ENCODE peak calls at places on chromosomes 3 and 15, in six cellular contexts. One of them, this sample, is unnamed.

GRCh38 chr15:26037369-26037768 is 174.2 kb upstream of the ATP10A start:
- DNase-seq in esophagus squamous epithelium: no peak
- DNase-seq in mammary epithelial cell: no peak
- DNase-seq in sigmoid colon: no peak
- DNase-seq in transverse colon: no peak
- DNase-seq in H9: no peak
- DNase-seq in this sample: no peak

GRCh38 chr3:81955908-81956307 is 194.5 kb upstream of the GBE1 start:
- DNase-seq in esophagus squamous epithelium: no peak
- DNase-seq in mammary epithelial cell: no peak
- DNase-seq in sigmoid colon: no peak
- DNase-seq in transverse colon: no peak
- DNase-seq in H9: no peak
- DNase-seq in this sample: no peak

GRCh38 chr3:153232737-153233330 is 70.8 kb downstream of the RAP2B start:
- DNase-seq in esophagus squamous epithelium: no peak
- DNase-seq in mammary epithelial cell: no peak
- DNase-seq in sigmoid colon: no peak
- DNase-seq in transverse colon: no peak
- DNase-seq in H9: no peak
- DNase-seq in this sample: no peak

GRCh38 chr3:22121068-22121706 is 370.2 kb upstream of the ZNF385D start:
- DNase-seq in esophagus squamous epithelium: no peak
- DNase-seq in mammary epithelial cell: no peak
- DNase-seq in sigmoid colon: no peak
- DNase-seq in transverse colon: no peak
- DNase-seq in H9: no peak
- DNase-seq in this sample: peak; percentile 27

GRCh38 chr3:107810195-107811071 is 280.4 kb downstream of the CD47 start:
- DNase-seq in esophagus squamous epithelium: no peak
- DNase-seq in mammary epithelial cell: peak; percentile 10
- DNase-seq in sigmoid colon: no peak
- DNase-seq in transverse colon: no peak
- DNase-seq in H9: no peak
- DNase-seq in this sample: no peak

GRCh38 chr15:56243117-56243773 is 434 bp downstream of the RFX7 start:
- DNase-seq in esophagus squamous epithelium: no peak
- DNase-seq in mammary epithelial cell: no peak
- DNase-seq in sigmoid colon: peak; percentile 68
- DNase-seq in transverse colon: peak; percentile 49
- DNase-seq in H9: peak; percentile 71
- DNase-seq in this sample: peak; percentile 77

GRCh38 chr3:132342183-132342582 is 25.0 kb downstream of the ACP3 start:
- DNase-seq in esophagus squamous epithelium: no peak
- DNase-seq in mammary epithelial cell: no peak
- DNase-seq in sigmoid colon: no peak
- DNase-seq in transverse colon: no peak
- DNase-seq in H9: no peak
- DNase-seq in this sample: peak; percentile 31

GRCh38 chr3:17740703-17741102 is 1.7 kb downstream of the TBC1D5 start:
- DNase-seq in esophagus squamous epithelium: no peak
- DNase-seq in mammary epithelial cell: peak; percentile 58
- DNase-seq in sigmoid colon: no peak
- DNase-seq in transverse colon: no peak
- DNase-seq in H9: no peak
- DNase-seq in this sample: no peak

GRCh38 chr3:185423178-185423577 is 60.2 kb downstream of the MAP3K13 start:
- DNase-seq in esophagus squamous epithelium: no peak
- DNase-seq in mammary epithelial cell: peak; percentile 16
- DNase-seq in sigmoid colon: no peak
- DNase-seq in transverse colon: peak; percentile 29
- DNase-seq in H9: no peak
- DNase-seq in this sample: no peak

GRCh38 chr3:37123292-37123691 is 51.1 kb downstream of the LRRFIP2 start:
- DNase-seq in esophagus squamous epithelium: no peak
- DNase-seq in mammary epithelial cell: no peak
- DNase-seq in sigmoid colon: no peak
- DNase-seq in transverse colon: no peak
- DNase-seq in H9: no peak
- DNase-seq in this sample: no peak
- H3K4me1 ChIP-seq in esophagus squamous epithelium: no peaks in the 10 kb centered on the region
- H3K4me1 ChIP-seq in mammary epithelial cell: no peaks in the 10 kb centered on the region
- H3K4me1 ChIP-seq in sigmoid colon: no peaks in the 10 kb centered on the region
- H3K4me1 ChIP-seq in transverse colon: peaks cover 2% of the 10 kb centered on the region
- H3K4me1 ChIP-seq in H9: no peaks in the 10 kb centered on the region
- H3K4me1 ChIP-seq in this sample: no peaks in the 10 kb centered on the region

GRCh38 chr3:52056968-52057805 is 816 bp upstream of the DUSP7 start:
- DNase-seq in esophagus squamous epithelium: peak; percentile 97
- DNase-seq in mammary epithelial cell: peak; percentile 100
- DNase-seq in sigmoid colon: peak; percentile 100
- DNase-seq in transverse colon: peak; percentile 100
- DNase-seq in H9: peak; percentile 99
- DNase-seq in this sample: peak; percentile 99
- H3K4me1 ChIP-seq in esophagus squamous epithelium: peaks cover 49% of the 10 kb centered on the region
- H3K4me1 ChIP-seq in mammary epithelial cell: peaks cover 66% of the 10 kb centered on the region
- H3K4me1 ChIP-seq in sigmoid colon: no peaks in the 10 kb centered on the region
- H3K4me1 ChIP-seq in transverse colon: peaks cover 17% of the 10 kb centered on the region
- H3K4me1 ChIP-seq in H9: peaks cover 5% of the 10 kb centered on the region
- H3K4me1 ChIP-seq in this sample: peaks cover 15% of the 10 kb centered on the region

GRCh38 chr15:77009646-77010311 is 14.9 kb downstream of the PSTPIP1 start:
- DNase-seq in esophagus squamous epithelium: no peak
- DNase-seq in mammary epithelial cell: peak; percentile 33
- DNase-seq in sigmoid colon: no peak
- DNase-seq in transverse colon: no peak
- DNase-seq in H9: no peak
- DNase-seq in this sample: no peak
- H3K4me1 ChIP-seq in esophagus squamous epithelium: no peaks in the 10 kb centered on the region
- H3K4me1 ChIP-seq in mammary epithelial cell: no peaks in the 10 kb centered on the region
- H3K4me1 ChIP-seq in sigmoid colon: no peaks in the 10 kb centered on the region
- H3K4me1 ChIP-seq in transverse colon: no peaks in the 10 kb centered on the region
- H3K4me1 ChIP-seq in H9: no peaks in the 10 kb centered on the region
- H3K4me1 ChIP-seq in this sample: no peaks in the 10 kb centered on the region

GRCh38 chr3:32401541-32402052 is 9.9 kb downstream of the CMTM7 start:
- DNase-seq in esophagus squamous epithelium: peak; percentile 46
- DNase-seq in mammary epithelial cell: peak; percentile 71
- DNase-seq in sigmoid colon: peak; percentile 87
- DNase-seq in transverse colon: peak; percentile 74
- DNase-seq in H9: peak; percentile 81
- DNase-seq in this sample: peak; percentile 90

GRCh38 chr3:32395451-32395970 is 3.9 kb downstream of the CMTM7 start:
- DNase-seq in esophagus squamous epithelium: no peak
- DNase-seq in mammary epithelial cell: no peak
- DNase-seq in sigmoid colon: no peak
- DNase-seq in transverse colon: no peak
- DNase-seq in H9: no peak
- DNase-seq in this sample: no peak

GRCh38 chr3:32399030-32399620 is 7.5 kb downstream of the CMTM7 start:
- DNase-seq in esophagus squamous epithelium: no peak
- DNase-seq in mammary epithelial cell: peak; percentile 38
- DNase-seq in sigmoid colon: no peak
- DNase-seq in transverse colon: no peak
- DNase-seq in H9: no peak
- DNase-seq in this sample: peak; percentile 74

GRCh38 chr3:32401141-32401540 is 9.5 kb downstream of the CMTM7 start:
- DNase-seq in esophagus squamous epithelium: no peak
- DNase-seq in mammary epithelial cell: peak; percentile 54
- DNase-seq in sigmoid colon: no peak
- DNase-seq in transverse colon: no peak
- DNase-seq in H9: no peak
- DNase-seq in this sample: peak; percentile 57

GRCh38 chr3:32398531-32398930 is 6.9 kb downstream of the CMTM7 start:
- DNase-seq in esophagus squamous epithelium: no peak
- DNase-seq in mammary epithelial cell: no peak
- DNase-seq in sigmoid colon: peak; percentile 73
- DNase-seq in transverse colon: no peak
- DNase-seq in H9: no peak
- DNase-seq in this sample: no peak
- H3K4me1 ChIP-seq in esophagus squamous epithelium: peaks cover 17% of the 10 kb centered on the region
- H3K4me1 ChIP-seq in mammary epithelial cell: peaks cover 39% of the 10 kb centered on the region
- H3K4me1 ChIP-seq in sigmoid colon: no peaks in the 10 kb centered on the region
- H3K4me1 ChIP-seq in transverse colon: peaks cover 5% of the 10 kb centered on the region
- H3K4me1 ChIP-seq in H9: peaks cover 2% of the 10 kb centered on the region
- H3K4me1 ChIP-seq in this sample: peaks cover 10% of the 10 kb centered on the region

GRCh38 chr15:65663521-65663920 is 41.8 kb downstream of the SLC24A1 start:
- DNase-seq in esophagus squamous epithelium: no peak
- DNase-seq in mammary epithelial cell: no peak
- DNase-seq in sigmoid colon: no peak
- DNase-seq in transverse colon: no peak
- DNase-seq in H9: no peak
- DNase-seq in this sample: no peak
- H3K4me1 ChIP-seq in esophagus squamous epithelium: no peaks in the 10 kb centered on the region
- H3K4me1 ChIP-seq in mammary epithelial cell: peaks cover 7% of the 10 kb centered on the region
- H3K4me1 ChIP-seq in sigmoid colon: no peaks in the 10 kb centered on the region
- H3K4me1 ChIP-seq in transverse colon: no peaks in the 10 kb centered on the region
- H3K4me1 ChIP-seq in H9: no peaks in the 10 kb centered on the region
- H3K4me1 ChIP-seq in this sample: no peaks in the 10 kb centered on the region

GRCh38 chr15:63041402-63041977 is 1.1 kb upstream of the TPM1 start:
- DNase-seq in esophagus squamous epithelium: no peak
- DNase-seq in mammary epithelial cell: peak; percentile 48
- DNase-seq in sigmoid colon: no peak
- DNase-seq in transverse colon: no peak
- DNase-seq in H9: no peak
- DNase-seq in this sample: peak; percentile 31
- H3K4me1 ChIP-seq in esophagus squamous epithelium: peaks cover 17% of the 10 kb centered on the region
- H3K4me1 ChIP-seq in mammary epithelial cell: peaks cover 68% of the 10 kb centered on the region
- H3K4me1 ChIP-seq in sigmoid colon: no peaks in the 10 kb centered on the region
- H3K4me1 ChIP-seq in transverse colon: no peaks in the 10 kb centered on the region
- H3K4me1 ChIP-seq in H9: peaks cover 9% of the 10 kb centered on the region
- H3K4me1 ChIP-seq in this sample: peaks cover 22% of the 10 kb centered on the region

DNA sequence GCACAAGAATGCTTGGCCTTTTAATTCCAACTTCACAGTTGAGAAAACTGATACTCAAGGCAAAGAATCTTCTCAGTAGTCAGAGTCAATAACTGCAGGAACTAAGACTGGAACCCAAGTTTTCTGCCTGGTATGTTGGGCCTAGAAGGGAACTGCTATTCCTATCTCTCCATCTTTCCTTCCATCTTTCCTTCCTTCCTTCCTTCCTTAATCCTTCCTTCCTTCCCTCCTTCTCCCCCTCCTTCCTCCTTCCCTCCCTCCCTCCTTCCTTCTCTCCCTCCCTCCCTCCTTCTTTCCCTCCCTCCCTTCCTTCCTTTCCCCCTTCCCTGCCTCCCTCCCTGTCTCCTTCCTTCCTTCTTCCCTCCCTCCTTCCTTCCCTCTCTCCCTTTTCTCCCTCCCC is 131.2 kb downstream of the RORA start:
- DNase-seq in esophagus squamous epithelium: no peak
- DNase-seq in mammary epithelial cell: no peak
- DNase-seq in sigmoid colon: no peak
- DNase-seq in transverse colon: no peak
- DNase-seq in H9: no peak
- DNase-seq in this sample: no peak
- H3K4me1 ChIP-seq in esophagus squamous epithelium: no peaks in the 10 kb centered on the region
- H3K4me1 ChIP-seq in mammary epithelial cell: no peaks in the 10 kb centered on the region
- H3K4me1 ChIP-seq in sigmoid colon: no peaks in the 10 kb centered on the region
- H3K4me1 ChIP-seq in transverse colon: no peaks in the 10 kb centered on the region
- H3K4me1 ChIP-seq in H9: no peaks in the 10 kb centered on the region
- H3K4me1 ChIP-seq in this sample: no peaks in the 10 kb centered on the region

DNA sequence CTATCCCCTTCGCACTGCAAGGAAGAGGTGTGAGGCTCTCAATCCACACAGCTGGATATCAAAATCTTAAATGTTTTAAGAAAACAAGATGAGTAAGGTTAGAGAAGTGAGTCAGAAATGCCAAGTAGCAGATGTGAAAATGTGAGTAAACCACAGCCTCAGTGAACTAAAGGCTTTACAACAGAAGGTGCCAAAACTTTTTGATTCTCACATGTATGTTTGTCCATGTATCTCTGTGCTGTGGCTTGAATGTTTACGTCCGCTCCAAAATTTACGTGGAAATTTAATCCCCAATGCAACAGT is 126.8 kb upstream of the PFN2 start:
- DNase-seq in esophagus squamous epithelium: no peak
- DNase-seq in mammary epithelial cell: peak; percentile 70
- DNase-seq in sigmoid colon: no peak
- DNase-seq in transverse colon: no peak
- DNase-seq in H9: no peak
- DNase-seq in this sample: no peak
- H3K4me1 ChIP-seq in esophagus squamous epithelium: no peaks in the 10 kb centered on the region
- H3K4me1 ChIP-seq in mammary epithelial cell: peaks cover 36% of the 10 kb centered on the region
- H3K4me1 ChIP-seq in sigmoid colon: no peaks in the 10 kb centered on the region
- H3K4me1 ChIP-seq in transverse colon: no peaks in the 10 kb centered on the region
- H3K4me1 ChIP-seq in H9: peaks cover 9% of the 10 kb centered on the region
- H3K4me1 ChIP-seq in this sample: peaks cover 22% of the 10 kb centered on the region

GRCh38 chr15:85495542-85495941 is 115.1 kb downstream of the AKAP13 start:
- DNase-seq in esophagus squamous epithelium: no peak
- DNase-seq in mammary epithelial cell: no peak
- DNase-seq in sigmoid colon: no peak
- DNase-seq in transverse colon: no peak
- DNase-seq in H9: no peak
- DNase-seq in this sample: no peak
- H3K4me1 ChIP-seq in esophagus squamous epithelium: peaks cover 13% of the 10 kb centered on the region
- H3K4me1 ChIP-seq in mammary epithelial cell: peaks cover 19% of the 10 kb centered on the region
- H3K4me1 ChIP-seq in sigmoid colon: no peaks in the 10 kb centered on the region
- H3K4me1 ChIP-seq in transverse colon: peaks cover 12% of the 10 kb centered on the region
- H3K4me1 ChIP-seq in H9: peaks cover 6% of the 10 kb centered on the region
- H3K4me1 ChIP-seq in this sample: peaks cover 50% of the 10 kb centered on the region

GRCh38 chr3:14430706-14431470 is 28.5 kb downstream of the SLC6A6 start:
- DNase-seq in esophagus squamous epithelium: no peak
- DNase-seq in mammary epithelial cell: no peak
- DNase-seq in sigmoid colon: no peak
- DNase-seq in transverse colon: no peak
- DNase-seq in H9: no peak
- DNase-seq in this sample: no peak

GRCh38 chr3:14431556-14431927 is 29.1 kb downstream of the SLC6A6 start:
- DNase-seq in esophagus squamous epithelium: no peak
- DNase-seq in mammary epithelial cell: no peak
- DNase-seq in sigmoid colon: no peak
- DNase-seq in transverse colon: peak; percentile 34
- DNase-seq in H9: no peak
- DNase-seq in this sample: no peak

GRCh38 chr3:14428087-14429067 is 26.0 kb downstream of the SLC6A6 start:
- DNase-seq in esophagus squamous epithelium: no peak
- DNase-seq in mammary epithelial cell: no peak
- DNase-seq in sigmoid colon: no peak
- DNase-seq in transverse colon: no peak
- DNase-seq in H9: no peak
- DNase-seq in this sample: no peak

GRCh38 chr3:14429237-14429636 is 26.8 kb downstream of the SLC6A6 start:
- DNase-seq in esophagus squamous epithelium: no peak
- DNase-seq in mammary epithelial cell: no peak
- DNase-seq in sigmoid colon: no peak
- DNase-seq in transverse colon: no peak
- DNase-seq in H9: no peak
- DNase-seq in this sample: no peak

DNA sequence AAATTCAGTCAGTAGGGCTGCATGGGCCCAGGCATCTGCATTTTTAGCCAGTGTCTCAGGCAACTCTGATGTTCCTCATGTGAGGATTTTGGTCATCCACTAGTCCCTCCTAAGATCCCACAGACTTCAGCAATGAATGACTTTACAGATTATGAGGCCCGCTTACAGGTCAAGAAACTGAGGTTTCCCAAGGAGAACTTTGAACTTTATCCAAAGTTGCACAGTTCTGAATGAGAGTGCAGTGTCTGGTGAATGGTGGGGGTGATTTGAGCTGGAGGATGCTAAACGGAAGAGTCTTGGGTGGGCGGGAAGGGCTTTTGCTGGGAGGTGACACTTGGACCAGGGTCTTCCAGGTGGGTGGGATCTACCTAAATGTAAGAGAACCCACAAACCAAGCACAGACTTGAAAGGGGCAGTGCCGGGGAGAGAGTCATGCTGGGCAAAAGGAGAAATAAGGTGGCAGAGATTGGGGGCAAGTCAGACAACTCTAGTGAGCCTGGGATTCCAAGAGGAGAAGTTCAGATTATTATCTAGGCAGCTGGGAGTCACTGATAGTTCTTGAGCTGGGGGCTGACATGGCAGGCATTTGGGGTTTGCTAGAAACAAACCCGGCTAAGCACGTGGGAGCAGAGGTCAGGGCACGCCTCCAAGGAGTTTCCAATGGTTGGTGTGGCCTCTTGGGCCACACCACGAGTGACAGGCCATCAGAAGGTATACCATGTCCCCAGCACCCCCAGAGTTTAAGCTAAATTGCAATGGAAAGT is 27.5 kb downstream of the SLC6A6 start:
- DNase-seq in esophagus squamous epithelium: no peak
- DNase-seq in mammary epithelial cell: no peak
- DNase-seq in sigmoid colon: no peak
- DNase-seq in transverse colon: no peak
- DNase-seq in H9: no peak
- DNase-seq in this sample: no peak
- H3K4me1 ChIP-seq in esophagus squamous epithelium: peaks cover 42% of the 10 kb centered on the region
- H3K4me1 ChIP-seq in mammary epithelial cell: peaks cover 33% of the 10 kb centered on the region
- H3K4me1 ChIP-seq in sigmoid colon: no peaks in the 10 kb centered on the region
- H3K4me1 ChIP-seq in transverse colon: peaks cover 29% of the 10 kb centered on the region
- H3K4me1 ChIP-seq in H9: peaks cover 3% of the 10 kb centered on the region
- H3K4me1 ChIP-seq in this sample: peaks cover 3% of the 10 kb centered on the region

This sample was measured in neural progenitor cell.